ENCODE peak calls at places on chromosome 13, in seven cellular contexts. One of them, this sample, is unnamed. For H3K36me3, the result is how much of the 10 kb centered on the place peaks cover.

GRCh38 chr13:76823969-76824368 is 62.2 kb downstream of the KCTD12 start:
- DNase-seq in testis: no peak
- DNase-seq in mammary epithelial cell: no peak
- DNase-seq in left ventricle myocardium inferior: no peak
- DNase-seq in adrenal gland: no peak
- DNase-seq in neural progenitor cell: peak
- DNase-seq in psoas muscle: no peak
- DNase-seq in this sample: no peak

GRCh38 chr13:21625366-21625765 is 21.4 kb upstream of the MICU2 start:
- DNase-seq in testis: no peak
- DNase-seq in mammary epithelial cell: peak
- DNase-seq in left ventricle myocardium inferior: no peak
- DNase-seq in adrenal gland: no peak
- DNase-seq in neural progenitor cell: no peak
- DNase-seq in psoas muscle: no peak
- DNase-seq in this sample: peak

GRCh38 chr13:42747399-42747873 is 33.9 kb upstream of the FAM216B start:
- DNase-seq in testis: no peak
- DNase-seq in mammary epithelial cell: peak
- DNase-seq in left ventricle myocardium inferior: no peak
- DNase-seq in adrenal gland: no peak
- DNase-seq in neural progenitor cell: no peak
- DNase-seq in psoas muscle: no peak
- DNase-seq in this sample: peak

GRCh38 chr13:32001392-32001768 is 30.2 kb upstream of the FRY start:
- DNase-seq in testis: no peak
- DNase-seq in mammary epithelial cell: peak
- DNase-seq in left ventricle myocardium inferior: peak
- DNase-seq in adrenal gland: no peak
- DNase-seq in neural progenitor cell: peak
- DNase-seq in psoas muscle: no peak
- DNase-seq in this sample: peak

GRCh38 chr13:30985637-30986205 is 53.3 kb downstream of the TEX26 start:
- DNase-seq in testis: no peak
- DNase-seq in mammary epithelial cell: peak
- DNase-seq in left ventricle myocardium inferior: no peak
- DNase-seq in adrenal gland: no peak
- DNase-seq in neural progenitor cell: no peak
- DNase-seq in psoas muscle: no peak
- DNase-seq in this sample: peak

GRCh38 chr13:101398191-101398590 is 18.1 kb downstream of the NALCN start:
- DNase-seq in testis: no peak
- DNase-seq in mammary epithelial cell: peak
- DNase-seq in left ventricle myocardium inferior: no peak
- DNase-seq in adrenal gland: no peak
- DNase-seq in neural progenitor cell: no peak
- DNase-seq in psoas muscle: no peak
- DNase-seq in this sample: peak

GRCh38 chr13:33259296-33259695 is 26.3 kb downstream of the STARD13 start:
- DNase-seq in testis: no peak
- DNase-seq in mammary epithelial cell: no peak
- DNase-seq in left ventricle myocardium inferior: no peak
- DNase-seq in adrenal gland: no peak
- DNase-seq in neural progenitor cell: no peak
- DNase-seq in psoas muscle: no peak
- DNase-seq in this sample: no peak

GRCh38 chr13:41148421-41149283 is 16.1 kb upstream of the KBTBD6 start:
- DNase-seq in testis: no peak
- DNase-seq in mammary epithelial cell: no peak
- DNase-seq in left ventricle myocardium inferior: no peak
- DNase-seq in adrenal gland: no peak
- DNase-seq in neural progenitor cell: no peak
- DNase-seq in psoas muscle: no peak
- DNase-seq in this sample: no peak

GRCh38 chr13:111183959-111184684 is 69.0 kb downstream of the ARHGEF7 start:
- DNase-seq in testis: no peak
- DNase-seq in mammary epithelial cell: no peak
- DNase-seq in left ventricle myocardium inferior: peak
- DNase-seq in adrenal gland: no peak
- DNase-seq in neural progenitor cell: no peak
- DNase-seq in psoas muscle: no peak
- DNase-seq in this sample: no peak

GRCh38 chr13:23428183-23428528 is 5.3 kb downstream of the SACS start:
- DNase-seq in testis: no peak
- DNase-seq in mammary epithelial cell: no peak
- DNase-seq in left ventricle myocardium inferior: no peak
- DNase-seq in adrenal gland: no peak
- DNase-seq in neural progenitor cell: no peak
- DNase-seq in psoas muscle: no peak
- DNase-seq in this sample: peak

GRCh38 chr13:27151798-27152599 is 19.6 kb downstream of the USP12 start:
- DNase-seq in testis: no peak
- DNase-seq in mammary epithelial cell: peak
- DNase-seq in left ventricle myocardium inferior: no peak
- DNase-seq in adrenal gland: no peak
- DNase-seq in neural progenitor cell: no peak
- DNase-seq in psoas muscle: no peak
- DNase-seq in this sample: peak

GRCh38 chr13:27211771-27212364 is 39.5 kb upstream of the RPL21 start:
- DNase-seq in testis: no peak
- DNase-seq in mammary epithelial cell: peak
- DNase-seq in left ventricle myocardium inferior: no peak
- DNase-seq in adrenal gland: no peak
- DNase-seq in neural progenitor cell: no peak
- DNase-seq in psoas muscle: no peak
- DNase-seq in this sample: peak

GRCh38 chr13:112708560-112709240 is 18.9 kb downstream of the ATP11A start:
- DNase-seq in testis: no peak
- DNase-seq in mammary epithelial cell: no peak
- DNase-seq in left ventricle myocardium inferior: no peak
- DNase-seq in adrenal gland: no peak
- DNase-seq in neural progenitor cell: no peak
- DNase-seq in psoas muscle: no peak
- DNase-seq in this sample: no peak

GRCh38 chr13:97211357-97211756 is 10.8 kb upstream of the MBNL2 start:
- DNase-seq in testis: no peak
- DNase-seq in mammary epithelial cell: peak
- DNase-seq in left ventricle myocardium inferior: no peak
- DNase-seq in adrenal gland: no peak
- DNase-seq in neural progenitor cell: no peak
- DNase-seq in psoas muscle: no peak
- DNase-seq in this sample: no peak

GRCh38 chr13:39144941-39145533 is 106.8 kb downstream of the NHLRC3 start:
- DNase-seq in testis: peak
- DNase-seq in mammary epithelial cell: peak
- DNase-seq in left ventricle myocardium inferior: peak
- DNase-seq in adrenal gland: peak
- DNase-seq in neural progenitor cell: peak
- DNase-seq in psoas muscle: peak
- DNase-seq in this sample: peak

GRCh38 chr13:76884571-76885202 is 1.5 kb downstream of the KCTD12 start:
- DNase-seq in testis: peak
- DNase-seq in mammary epithelial cell: peak
- DNase-seq in left ventricle myocardium inferior: no peak
- DNase-seq in adrenal gland: no peak
- DNase-seq in neural progenitor cell: no peak
- DNase-seq in psoas muscle: no peak
- DNase-seq in this sample: no peak

GRCh38 chr13:57627663-57628062 is 3.9 kb upstream of the PCDH17 start:
- DNase-seq in testis: no peak
- DNase-seq in mammary epithelial cell: no peak
- DNase-seq in left ventricle myocardium inferior: no peak
- DNase-seq in adrenal gland: no peak
- DNase-seq in neural progenitor cell: peak
- DNase-seq in psoas muscle: no peak
- DNase-seq in this sample: no peak

GRCh38 chr13:108682714-108683113 is 53.3 kb downstream of the MYO16 start:
- DNase-seq in testis: no peak
- DNase-seq in mammary epithelial cell: no peak
- DNase-seq in left ventricle myocardium inferior: no peak
- DNase-seq in adrenal gland: no peak
- DNase-seq in neural progenitor cell: no peak
- DNase-seq in psoas muscle: no peak
- DNase-seq in this sample: no peak

GRCh38 chr13:108594153-108594552 is 35.3 kb upstream of the MYO16 start:
- DNase-seq in testis: no peak
- DNase-seq in mammary epithelial cell: no peak
- DNase-seq in left ventricle myocardium inferior: no peak
- DNase-seq in adrenal gland: no peak
- DNase-seq in neural progenitor cell: peak
- DNase-seq in psoas muscle: no peak
- DNase-seq in this sample: no peak

GRCh38 chr13:31982540-31982939 is 49.0 kb upstream of the FRY start:
- DNase-seq in testis: peak
- DNase-seq in mammary epithelial cell: peak
- DNase-seq in left ventricle myocardium inferior: peak
- DNase-seq in adrenal gland: peak
- DNase-seq in neural progenitor cell: no peak
- DNase-seq in psoas muscle: peak
- DNase-seq in this sample: peak

GRCh38 chr13:24923305-24923640 is 159.3 kb downstream of the RNF17 start:
- DNase-seq in testis: no peak
- DNase-seq in mammary epithelial cell: no peak
- DNase-seq in left ventricle myocardium inferior: no peak
- DNase-seq in adrenal gland: peak
- DNase-seq in neural progenitor cell: no peak
- DNase-seq in psoas muscle: no peak
- DNase-seq in this sample: peak

GRCh38 chr13:96996886-96997285 is 2.6 kb upstream of the OXGR1 start:
- DNase-seq in testis: no peak
- DNase-seq in mammary epithelial cell: no peak
- DNase-seq in left ventricle myocardium inferior: no peak
- DNase-seq in adrenal gland: no peak
- DNase-seq in neural progenitor cell: no peak
- DNase-seq in psoas muscle: no peak
- DNase-seq in this sample: no peak

GRCh38 chr13:107847406-107847805 is 367.9 kb downstream of the LIG4 start:
- DNase-seq in testis: no peak
- DNase-seq in mammary epithelial cell: no peak
- DNase-seq in left ventricle myocardium inferior: no peak
- DNase-seq in adrenal gland: no peak
- DNase-seq in neural progenitor cell: peak
- DNase-seq in psoas muscle: no peak
- DNase-seq in this sample: no peak

GRCh38 chr13:40547545-40548322 is 118.7 kb downstream of the FOXO1 start:
- DNase-seq in testis: no peak
- DNase-seq in mammary epithelial cell: no peak
- DNase-seq in left ventricle myocardium inferior: no peak
- DNase-seq in adrenal gland: no peak
- DNase-seq in neural progenitor cell: no peak
- DNase-seq in psoas muscle: no peak
- DNase-seq in this sample: no peak

GRCh38 chr13:28282451-28282850 is 144.1 kb downstream of the PAN3 start:
- DNase-seq in testis: no peak
- DNase-seq in mammary epithelial cell: no peak
- DNase-seq in left ventricle myocardium inferior: no peak
- DNase-seq in adrenal gland: no peak
- DNase-seq in neural progenitor cell: no peak
- DNase-seq in psoas muscle: no peak
- DNase-seq in this sample: no peak
- H3K36me3 ChIP-seq in testis: under half
- H3K36me3 ChIP-seq in mammary epithelial cell: under half
- H3K36me3 ChIP-seq in left ventricle myocardium inferior: half or more
- H3K36me3 ChIP-seq in adrenal gland: under half
- H3K36me3 ChIP-seq in neural progenitor cell: under half
- H3K36me3 ChIP-seq in psoas muscle: half or more
- H3K36me3 ChIP-seq in this sample: under half

GRCh38 chr13:45731455-45731854 is 29.3 kb downstream of the CBY2 start:
- DNase-seq in testis: no peak
- DNase-seq in mammary epithelial cell: no peak
- DNase-seq in left ventricle myocardium inferior: no peak
- DNase-seq in adrenal gland: no peak
- DNase-seq in neural progenitor cell: no peak
- DNase-seq in psoas muscle: no peak
- DNase-seq in this sample: no peak

DNA sequence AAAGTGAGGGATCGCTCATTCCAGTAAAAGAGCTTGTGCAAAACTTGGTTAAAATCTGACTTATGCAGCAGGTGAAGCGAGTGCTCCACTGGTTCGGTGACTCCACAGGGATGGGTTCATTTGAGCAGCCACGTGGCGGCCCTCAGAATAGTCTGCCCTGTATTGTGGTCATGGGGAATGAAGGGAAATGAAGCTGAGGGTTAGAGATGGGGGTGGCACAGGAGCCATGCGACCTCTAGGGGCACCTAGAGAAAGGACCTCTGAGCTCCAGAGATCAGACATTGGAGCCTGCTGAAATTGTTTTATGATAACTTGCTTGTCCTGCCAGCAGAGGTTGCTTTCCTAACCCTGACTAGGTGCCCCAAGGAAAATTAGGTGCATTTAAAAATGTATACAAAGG is 26.6 kb downstream of the CBY2 start:
- DNase-seq in testis: no peak
- DNase-seq in mammary epithelial cell: no peak
- DNase-seq in left ventricle myocardium inferior: no peak
- DNase-seq in adrenal gland: no peak
- DNase-seq in neural progenitor cell: peak
- DNase-seq in psoas muscle: no peak
- DNase-seq in this sample: no peak
- TF ChIP-seq CTCF in testis: no peak
- TF ChIP-seq CTCF in mammary epithelial cell: no peak
- TF ChIP-seq CTCF in left ventricle myocardium inferior: peak
- TF ChIP-seq CTCF in adrenal gland: no peak
- TF ChIP-seq CTCF in neural progenitor cell: peak
- TF ChIP-seq CTCF in psoas muscle: no peak
- TF ChIP-seq CTCF in this sample: peak

GRCh38 chr13:47990427-47990826 is 10.6 kb downstream of the SUCLA2 start:
- DNase-seq in testis: no peak
- DNase-seq in mammary epithelial cell: no peak
- DNase-seq in left ventricle myocardium inferior: no peak
- DNase-seq in adrenal gland: no peak
- DNase-seq in neural progenitor cell: no peak
- DNase-seq in psoas muscle: no peak
- DNase-seq in this sample: no peak
- H3K36me3 ChIP-seq in testis: under half
- H3K36me3 ChIP-seq in mammary epithelial cell: under half
- H3K36me3 ChIP-seq in left ventricle myocardium inferior: half or more
- H3K36me3 ChIP-seq in adrenal gland: under half
- H3K36me3 ChIP-seq in neural progenitor cell: under half
- H3K36me3 ChIP-seq in psoas muscle: half or more
- H3K36me3 ChIP-seq in this sample: under half

GRCh38 chr13:46607768-46608553 is 55.0 kb downstream of the LRCH1 start:
- DNase-seq in testis: no peak
- DNase-seq in mammary epithelial cell: no peak
- DNase-seq in left ventricle myocardium inferior: no peak
- DNase-seq in adrenal gland: no peak
- DNase-seq in neural progenitor cell: no peak
- DNase-seq in psoas muscle: no peak
- DNase-seq in this sample: no peak
- TF ChIP-seq CTCF in testis: no peak
- TF ChIP-seq CTCF in mammary epithelial cell: no peak
- TF ChIP-seq CTCF in left ventricle myocardium inferior: no peak
- TF ChIP-seq CTCF in adrenal gland: no peak
- TF ChIP-seq CTCF in neural progenitor cell: no peak
- TF ChIP-seq CTCF in psoas muscle: no peak
- TF ChIP-seq CTCF in this sample: no peak

This sample was measured in brain microvascular endothelial cell.